ENCODE peak calls at places on chromosomes 4 and X, in ten cellular contexts. One of them, this sample, is unnamed.
A peak's percentile ranks its signal among the peaks of the same experiment; 100 is the strongest.

GRCh38 chr4:168124008-168124641 is 31.8 kb downstream of the ANXA10 start:
- DNase-seq in right lobe of liver: no peak
- DNase-seq in left lung: no peak
- DNase-seq in DND-41: no peak
- DNase-seq in cardiac muscle cell: no peak
- DNase-seq in BJ: no peak
- DNase-seq in thoracic aorta: no peak
- DNase-seq in colonic mucosa: no peak
- DNase-seq in hepatocyte: no peak
- DNase-seq in GM23338: no peak
- DNase-seq in this sample: no peak

GRCh38 chr4:148716361-148717063 is 274.3 kb upstream of the NR3C2 start:
- DNase-seq in right lobe of liver: no peak
- DNase-seq in left lung: no peak
- DNase-seq in DND-41: no peak
- DNase-seq in cardiac muscle cell: no peak
- DNase-seq in BJ: no peak
- DNase-seq in thoracic aorta: no peak
- DNase-seq in colonic mucosa: no peak
- DNase-seq in hepatocyte: no peak
- DNase-seq in GM23338: peak; percentile 65
- DNase-seq in this sample: no peak

GRCh38 chr4:123350191-123350544 is 46.4 kb upstream of the SPRY1 start:
- DNase-seq in right lobe of liver: no peak
- DNase-seq in left lung: no peak
- DNase-seq in DND-41: no peak
- DNase-seq in cardiac muscle cell: peak; percentile 46
- DNase-seq in BJ: no peak
- DNase-seq in thoracic aorta: no peak
- DNase-seq in colonic mucosa: no peak
- DNase-seq in hepatocyte: peak; percentile 82
- DNase-seq in GM23338: peak; percentile 79
- DNase-seq in this sample: no peak

GRCh38 chr4:33722800-33723511 is 2521.4 kb downstream of the ARAP2 start:
- DNase-seq in right lobe of liver: no peak
- DNase-seq in left lung: no peak
- DNase-seq in DND-41: no peak
- DNase-seq in cardiac muscle cell: no peak
- DNase-seq in BJ: no peak
- DNase-seq in thoracic aorta: no peak
- DNase-seq in colonic mucosa: no peak
- DNase-seq in hepatocyte: no peak
- DNase-seq in GM23338: no peak
- DNase-seq in this sample: no peak

GRCh38 chr4:119039160-119039559 is 96.5 kb upstream of the MYOZ2 start:
- DNase-seq in right lobe of liver: no peak
- DNase-seq in left lung: no peak
- DNase-seq in DND-41: no peak
- DNase-seq in cardiac muscle cell: no peak
- DNase-seq in BJ: no peak
- DNase-seq in thoracic aorta: no peak
- DNase-seq in colonic mucosa: no peak
- DNase-seq in hepatocyte: no peak
- DNase-seq in GM23338: no peak
- DNase-seq in this sample: no peak

GRCh38 chr4:116015062-116015461 is 901.6 kb upstream of the NDST4 start:
- DNase-seq in right lobe of liver: no peak
- DNase-seq in left lung: no peak
- DNase-seq in DND-41: no peak
- DNase-seq in cardiac muscle cell: no peak
- DNase-seq in BJ: no peak
- DNase-seq in thoracic aorta: no peak
- DNase-seq in colonic mucosa: no peak
- DNase-seq in hepatocyte: no peak
- DNase-seq in GM23338: peak; percentile 17
- DNase-seq in this sample: no peak

GRCh38 chr4:3419836-3420605 is 21.7 kb upstream of the HGFAC start:
- DNase-seq in right lobe of liver: peak; percentile 14
- DNase-seq in left lung: no peak
- DNase-seq in DND-41: no peak
- DNase-seq in cardiac muscle cell: no peak
- DNase-seq in BJ: no peak
- DNase-seq in thoracic aorta: no peak
- DNase-seq in colonic mucosa: no peak
- DNase-seq in hepatocyte: no peak
- DNase-seq in GM23338: no peak
- DNase-seq in this sample: no peak

GRCh38 chr4:143241892-143242291 is 57.2 kb downstream of the USP38 start:
- DNase-seq in right lobe of liver: no peak
- DNase-seq in left lung: no peak
- DNase-seq in DND-41: peak; percentile 14
- DNase-seq in cardiac muscle cell: no peak
- DNase-seq in BJ: no peak
- DNase-seq in thoracic aorta: no peak
- DNase-seq in colonic mucosa: no peak
- DNase-seq in hepatocyte: peak; percentile 48
- DNase-seq in GM23338: no peak
- DNase-seq in this sample: no peak

GRCh38 chr4:175833574-175834350 is 21.7 kb upstream of the GPM6A start:
- DNase-seq in right lobe of liver: no peak
- DNase-seq in left lung: no peak
- DNase-seq in DND-41: no peak
- DNase-seq in cardiac muscle cell: no peak
- DNase-seq in BJ: no peak
- DNase-seq in thoracic aorta: no peak
- DNase-seq in colonic mucosa: no peak
- DNase-seq in hepatocyte: no peak
- DNase-seq in GM23338: peak; percentile 7
- DNase-seq in this sample: no peak

GRCh38 chr4:73661646-73662119 is 41.4 kb upstream of the RASSF6 start:
- DNase-seq in right lobe of liver: no peak
- DNase-seq in left lung: no peak
- DNase-seq in DND-41: no peak
- DNase-seq in cardiac muscle cell: no peak
- DNase-seq in BJ: peak; percentile 83
- DNase-seq in thoracic aorta: no peak
- DNase-seq in colonic mucosa: no peak
- DNase-seq in hepatocyte: no peak
- DNase-seq in GM23338: no peak
- DNase-seq in this sample: no peak

GRCh38 chr4:151015458-151016344 is 617 bp upstream of the LRBA start:
- DNase-seq in right lobe of liver: peak; percentile 78
- DNase-seq in left lung: peak; percentile 81
- DNase-seq in DND-41: peak; percentile 82
- DNase-seq in cardiac muscle cell: peak; percentile 89
- DNase-seq in BJ: no peak
- DNase-seq in thoracic aorta: no peak
- DNase-seq in colonic mucosa: peak; percentile 85
- DNase-seq in hepatocyte: peak; percentile 94
- DNase-seq in GM23338: peak; percentile 91
- DNase-seq in this sample: peak; percentile 84

GRCh38 chrX:109732780-109733657 is at the start of gene ACSL4:
- DNase-seq in right lobe of liver: peak; percentile 93
- DNase-seq in left lung: peak; percentile 93
- DNase-seq in DND-41: peak; percentile 87
- DNase-seq in cardiac muscle cell: peak; percentile 96
- DNase-seq in BJ: no peak
- DNase-seq in thoracic aorta: peak; percentile 14
- DNase-seq in colonic mucosa: peak; percentile 84
- DNase-seq in hepatocyte: peak; percentile 91
- DNase-seq in GM23338: peak; percentile 81
- DNase-seq in this sample: peak; percentile 71

GRCh38 chrX:8879750-8880149 is 78.6 kb upstream of the FAM9A start:
- DNase-seq in right lobe of liver: no peak
- DNase-seq in left lung: no peak
- DNase-seq in DND-41: peak; percentile 27
- DNase-seq in cardiac muscle cell: no peak
- DNase-seq in BJ: no peak
- DNase-seq in thoracic aorta: no peak
- DNase-seq in colonic mucosa: peak; percentile 40
- DNase-seq in hepatocyte: no peak
- DNase-seq in GM23338: peak; percentile 61
- DNase-seq in this sample: no peak

GRCh38 chr4:3302164-3302785 is 9.5 kb downstream of the RGS12 start:
- DNase-seq in right lobe of liver: peak; percentile 59
- DNase-seq in left lung: no peak
- DNase-seq in DND-41: peak; percentile 96
- DNase-seq in cardiac muscle cell: no peak
- DNase-seq in BJ: no peak
- DNase-seq in thoracic aorta: no peak
- DNase-seq in colonic mucosa: no peak
- DNase-seq in hepatocyte: no peak
- DNase-seq in GM23338: no peak
- DNase-seq in this sample: peak; percentile 52

GRCh38 chr4:38243385-38244053 is 283.3 kb downstream of the PTTG2 start:
- DNase-seq in right lobe of liver: no peak
- DNase-seq in left lung: peak; percentile 41
- DNase-seq in DND-41: no peak
- DNase-seq in cardiac muscle cell: peak; percentile 30
- DNase-seq in BJ: no peak
- DNase-seq in thoracic aorta: no peak
- DNase-seq in colonic mucosa: no peak
- DNase-seq in hepatocyte: peak; percentile 52
- DNase-seq in GM23338: no peak
- DNase-seq in this sample: no peak

GRCh38 chrX:10112510-10112909 is 44.3 kb upstream of the CLCN4 start:
- DNase-seq in right lobe of liver: no peak
- DNase-seq in left lung: no peak
- DNase-seq in DND-41: no peak
- DNase-seq in cardiac muscle cell: no peak
- DNase-seq in BJ: no peak
- DNase-seq in thoracic aorta: no peak
- DNase-seq in colonic mucosa: no peak
- DNase-seq in hepatocyte: no peak
- DNase-seq in GM23338: no peak
- DNase-seq in this sample: no peak

GRCh38 chrX:129642641-129643040 is 12.1 kb downstream of the APLN start:
- DNase-seq in right lobe of liver: no peak
- DNase-seq in left lung: no peak
- DNase-seq in DND-41: no peak
- DNase-seq in cardiac muscle cell: no peak
- DNase-seq in BJ: no peak
- DNase-seq in thoracic aorta: no peak
- DNase-seq in colonic mucosa: no peak
- DNase-seq in hepatocyte: no peak
- DNase-seq in GM23338: no peak
- DNase-seq in this sample: no peak

GRCh38 chr4:16573744-16574143 is 324.7 kb downstream of the LDB2 start:
- DNase-seq in right lobe of liver: no peak
- DNase-seq in left lung: no peak
- DNase-seq in DND-41: no peak
- DNase-seq in cardiac muscle cell: no peak
- DNase-seq in BJ: peak; percentile 41
- DNase-seq in thoracic aorta: no peak
- DNase-seq in colonic mucosa: no peak
- DNase-seq in hepatocyte: no peak
- DNase-seq in GM23338: no peak
- DNase-seq in this sample: no peak

DNA sequence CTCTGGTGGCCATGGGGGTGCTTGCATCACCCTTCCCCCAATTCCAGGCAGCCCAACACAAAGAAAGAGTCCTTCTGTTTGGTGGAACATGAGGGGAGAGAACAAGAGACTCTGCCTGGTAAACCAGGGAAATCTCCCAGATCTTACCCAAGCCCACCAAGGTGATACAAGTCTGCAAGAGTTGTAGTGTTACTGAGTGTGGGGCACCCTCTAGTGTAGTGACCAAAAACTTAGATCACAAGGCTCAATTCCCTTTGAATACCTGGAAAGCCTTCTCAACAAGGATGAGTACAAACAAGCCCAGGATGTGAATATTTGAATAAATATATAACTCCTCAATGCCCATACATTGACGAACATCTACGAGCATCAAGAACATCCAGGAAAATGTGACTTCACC is 64.7 kb downstream of the IL13RA2 start:
- DNase-seq in right lobe of liver: no peak
- DNase-seq in left lung: no peak
- DNase-seq in DND-41: no peak
- DNase-seq in cardiac muscle cell: no peak
- DNase-seq in BJ: no peak
- DNase-seq in thoracic aorta: no peak
- DNase-seq in colonic mucosa: no peak
- DNase-seq in hepatocyte: no peak
- DNase-seq in GM23338: peak; percentile 46
- DNase-seq in this sample: no peak
- TF ChIP-seq CTCF in right lobe of liver: no peak
- TF ChIP-seq CTCF in left lung: no peak
- TF ChIP-seq CTCF in DND-41: no peak
- TF ChIP-seq CTCF in cardiac muscle cell: no peak
- TF ChIP-seq CTCF in BJ: no peak
- TF ChIP-seq CTCF in thoracic aorta: no peak
- TF ChIP-seq CTCF in colonic mucosa: no peak
- TF ChIP-seq CTCF in hepatocyte: no peak
- TF ChIP-seq CTCF in GM23338: peak; percentile 42
- TF ChIP-seq CTCF in this sample: no peak

DNA sequence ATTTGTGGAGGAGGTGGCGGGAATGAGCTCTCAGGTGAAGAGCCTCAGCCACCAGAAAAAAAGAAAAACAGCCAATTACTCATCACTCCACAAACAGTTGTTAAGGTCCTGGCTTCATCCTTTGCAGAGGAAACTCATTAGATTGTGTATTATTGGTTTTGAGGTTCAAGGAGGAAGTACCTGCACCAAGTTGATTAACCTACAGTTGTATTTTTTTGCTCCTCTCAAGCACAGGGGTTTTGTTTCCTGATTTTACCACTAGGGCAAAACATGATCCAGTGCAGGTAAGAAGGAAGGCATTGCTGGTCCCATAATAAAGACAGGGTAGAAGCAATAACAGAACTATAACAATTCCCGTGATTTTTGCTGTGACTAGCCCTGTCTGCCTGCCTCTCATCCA is 84.0 kb upstream of the QRFPR start:
- DNase-seq in right lobe of liver: no peak
- DNase-seq in left lung: no peak
- DNase-seq in DND-41: no peak
- DNase-seq in cardiac muscle cell: no peak
- DNase-seq in BJ: no peak
- DNase-seq in thoracic aorta: no peak
- DNase-seq in colonic mucosa: no peak
- DNase-seq in hepatocyte: no peak
- DNase-seq in GM23338: peak; percentile 37
- DNase-seq in this sample: no peak
- TF ChIP-seq CTCF in right lobe of liver: no peak
- TF ChIP-seq CTCF in left lung: no peak
- TF ChIP-seq CTCF in DND-41: no peak
- TF ChIP-seq CTCF in cardiac muscle cell: no peak
- TF ChIP-seq CTCF in BJ: no peak
- TF ChIP-seq CTCF in thoracic aorta: no peak
- TF ChIP-seq CTCF in colonic mucosa: no peak
- TF ChIP-seq CTCF in hepatocyte: no peak
- TF ChIP-seq CTCF in GM23338: peak; percentile 34
- TF ChIP-seq CTCF in this sample: no peak

GRCh38 chrX:132631579-132632232 is 142.9 kb upstream of the MBNL3 start:
- DNase-seq in right lobe of liver: no peak
- DNase-seq in left lung: no peak
- DNase-seq in DND-41: peak; percentile 9
- DNase-seq in cardiac muscle cell: peak; percentile 52
- DNase-seq in BJ: no peak
- DNase-seq in thoracic aorta: no peak
- DNase-seq in colonic mucosa: no peak
- DNase-seq in hepatocyte: peak; percentile 30
- DNase-seq in GM23338: peak; percentile 39
- DNase-seq in this sample: no peak
- TF ChIP-seq CTCF in right lobe of liver: peak; percentile 61
- TF ChIP-seq CTCF in left lung: peak; percentile 31
- TF ChIP-seq CTCF in DND-41: peak; percentile 73
- TF ChIP-seq CTCF in cardiac muscle cell: peak; percentile 50
- TF ChIP-seq CTCF in BJ: peak; percentile 44
- TF ChIP-seq CTCF in thoracic aorta: no peak
- TF ChIP-seq CTCF in colonic mucosa: peak; percentile 26
- TF ChIP-seq CTCF in hepatocyte: peak; percentile 53
- TF ChIP-seq CTCF in GM23338: peak; percentile 44
- TF ChIP-seq CTCF in this sample: peak; percentile 43

GRCh38 chrX:54042609-54043010 is 1.7 kb downstream of the PHF8 start:
- DNase-seq in right lobe of liver: peak; percentile 71
- DNase-seq in left lung: peak; percentile 43
- DNase-seq in DND-41: peak; percentile 46
- DNase-seq in cardiac muscle cell: peak; percentile 72
- DNase-seq in BJ: no peak
- DNase-seq in thoracic aorta: peak; percentile 25
- DNase-seq in colonic mucosa: peak; percentile 26
- DNase-seq in hepatocyte: peak; percentile 77
- DNase-seq in GM23338: peak; percentile 72
- DNase-seq in this sample: peak; percentile 48
- TF ChIP-seq CTCF in right lobe of liver: no peak
- TF ChIP-seq CTCF in left lung: no peak
- TF ChIP-seq CTCF in DND-41: peak; percentile 33
- TF ChIP-seq CTCF in cardiac muscle cell: peak; percentile 28
- TF ChIP-seq CTCF in BJ: peak; percentile 58
- TF ChIP-seq CTCF in thoracic aorta: peak; percentile 43
- TF ChIP-seq CTCF in colonic mucosa: no peak
- TF ChIP-seq CTCF in hepatocyte: peak; percentile 42
- TF ChIP-seq CTCF in GM23338: peak; percentile 8
- TF ChIP-seq CTCF in this sample: no peak